ENCODE peak calls at places on chromosome 21, in six cellular contexts. One of them, this sample, is unnamed.

GRCh38 chr21:29148535-29148934 is 18.1 kb downstream of the MAP3K7CL start:
- DNase-seq in foreskin fibroblast: peak
- DNase-seq in osteocyte: no peak
- DNase-seq in Peyer's patch: no peak
- DNase-seq in endothelial cell: no peak
- DNase-seq in GM10248: no peak
- DNase-seq in this sample: no peak

GRCh38 chr21:32257952-32258785 is 20.7 kb downstream of the MIS18A start:
- DNase-seq in foreskin fibroblast: peak
- DNase-seq in osteocyte: peak
- DNase-seq in Peyer's patch: no peak
- DNase-seq in endothelial cell: peak
- DNase-seq in GM10248: peak
- DNase-seq in this sample: peak

GRCh38 chr21:45538381-45539045 is 3.7 kb downstream of the SLC19A1 start:
- DNase-seq in foreskin fibroblast: no peak
- DNase-seq in osteocyte: no peak
- DNase-seq in Peyer's patch: no peak
- DNase-seq in endothelial cell: no peak
- DNase-seq in GM10248: no peak
- DNase-seq in this sample: no peak

GRCh38 chr21:45891388-45892155 is 90.0 kb upstream of the COL6A1 start:
- DNase-seq in foreskin fibroblast: no peak
- DNase-seq in osteocyte: no peak
- DNase-seq in Peyer's patch: no peak
- DNase-seq in endothelial cell: no peak
- DNase-seq in GM10248: no peak
- DNase-seq in this sample: no peak

GRCh38 chr21:45555557-45556301 is 13.5 kb upstream of the SLC19A1 start:
- DNase-seq in foreskin fibroblast: peak
- DNase-seq in osteocyte: no peak
- DNase-seq in Peyer's patch: peak
- DNase-seq in endothelial cell: peak
- DNase-seq in GM10248: peak
- DNase-seq in this sample: peak

GRCh38 chr21:46048926-46049889 is 48.7 kb upstream of the COL6A2 start:
- DNase-seq in foreskin fibroblast: peak
- DNase-seq in osteocyte: peak
- DNase-seq in Peyer's patch: peak
- DNase-seq in endothelial cell: no peak
- DNase-seq in GM10248: no peak
- DNase-seq in this sample: no peak

GRCh38 chr21:39313042-39313456 is 383 bp downstream of the BRWD1 start:
- DNase-seq in foreskin fibroblast: no peak
- DNase-seq in osteocyte: peak
- DNase-seq in Peyer's patch: peak
- DNase-seq in endothelial cell: peak
- DNase-seq in GM10248: no peak
- DNase-seq in this sample: peak

GRCh38 chr21:25901580-25901979 is 166.8 kb downstream of the GABPA start:
- DNase-seq in foreskin fibroblast: peak
- DNase-seq in osteocyte: no peak
- DNase-seq in Peyer's patch: no peak
- DNase-seq in endothelial cell: no peak
- DNase-seq in GM10248: no peak
- DNase-seq in this sample: no peak

GRCh38 chr21:18251065-18251464 is 6.4 kb downstream of the CHODL start:
- DNase-seq in foreskin fibroblast: no peak
- DNase-seq in osteocyte: no peak
- DNase-seq in Peyer's patch: no peak
- DNase-seq in endothelial cell: no peak
- DNase-seq in GM10248: no peak
- DNase-seq in this sample: no peak

GRCh38 chr21:29660047-29660720 is 279.6 kb downstream of the GRIK1 start:
- DNase-seq in foreskin fibroblast: no peak
- DNase-seq in osteocyte: no peak
- DNase-seq in Peyer's patch: no peak
- DNase-seq in endothelial cell: no peak
- DNase-seq in GM10248: no peak
- DNase-seq in this sample: no peak

GRCh38 chr21:25999935-26000582 is 170.5 kb downstream of the APP start:
- DNase-seq in foreskin fibroblast: no peak
- DNase-seq in osteocyte: no peak
- DNase-seq in Peyer's patch: peak
- DNase-seq in endothelial cell: no peak
- DNase-seq in GM10248: no peak
- DNase-seq in this sample: no peak

GRCh38 chr21:32256873-32257620 is 21.8 kb downstream of the MIS18A start:
- DNase-seq in foreskin fibroblast: peak
- DNase-seq in osteocyte: peak
- DNase-seq in Peyer's patch: no peak
- DNase-seq in endothelial cell: no peak
- DNase-seq in GM10248: no peak
- DNase-seq in this sample: no peak

GRCh38 chr21:29342394-29342957 is 43.8 kb downstream of the BACH1 start:
- DNase-seq in foreskin fibroblast: peak
- DNase-seq in osteocyte: no peak
- DNase-seq in Peyer's patch: no peak
- DNase-seq in endothelial cell: no peak
- DNase-seq in GM10248: peak
- DNase-seq in this sample: peak

GRCh38 chr21:28771790-28772501 is 220.7 kb downstream of the LTN1 start:
- DNase-seq in foreskin fibroblast: peak
- DNase-seq in osteocyte: no peak
- DNase-seq in Peyer's patch: no peak
- DNase-seq in endothelial cell: no peak
- DNase-seq in GM10248: no peak
- DNase-seq in this sample: no peak

GRCh38 chr21:19553930-19554615 is 1150.5 kb upstream of the TMPRSS15 start:
- DNase-seq in foreskin fibroblast: no peak
- DNase-seq in osteocyte: no peak
- DNase-seq in Peyer's patch: no peak
- DNase-seq in endothelial cell: no peak
- DNase-seq in GM10248: no peak
- DNase-seq in this sample: no peak

GRCh38 chr21:29296452-29296851 is 2.3 kb upstream of the BACH1 start:
- DNase-seq in foreskin fibroblast: no peak
- DNase-seq in osteocyte: no peak
- DNase-seq in Peyer's patch: no peak
- DNase-seq in endothelial cell: no peak
- DNase-seq in GM10248: no peak
- DNase-seq in this sample: no peak

GRCh38 chr21:17451364-17451869 is 61.4 kb upstream of the CXADR start:
- DNase-seq in foreskin fibroblast: peak
- DNase-seq in osteocyte: no peak
- DNase-seq in Peyer's patch: no peak
- DNase-seq in endothelial cell: no peak
- DNase-seq in GM10248: no peak
- DNase-seq in this sample: no peak

GRCh38 chr21:19049567-19049966 is 646.0 kb upstream of the TMPRSS15 start:
- DNase-seq in foreskin fibroblast: no peak
- DNase-seq in osteocyte: no peak
- DNase-seq in Peyer's patch: no peak
- DNase-seq in endothelial cell: no peak
- DNase-seq in GM10248: no peak
- DNase-seq in this sample: no peak

GRCh38 chr21:38984982-38985422 is 179.3 kb downstream of the ETS2 start:
- DNase-seq in foreskin fibroblast: peak
- DNase-seq in osteocyte: no peak
- DNase-seq in Peyer's patch: no peak
- DNase-seq in endothelial cell: no peak
- DNase-seq in GM10248: no peak
- DNase-seq in this sample: no peak

GRCh38 chr21:41120997-41121396 is 47.0 kb upstream of the BACE2 start:
- DNase-seq in foreskin fibroblast: no peak
- DNase-seq in osteocyte: no peak
- DNase-seq in Peyer's patch: no peak
- DNase-seq in endothelial cell: no peak
- DNase-seq in GM10248: no peak
- DNase-seq in this sample: no peak

GRCh38 chr21:35563885-35564451 is 496.4 kb downstream of the SETD4 start:
- DNase-seq in foreskin fibroblast: peak
- DNase-seq in osteocyte: peak
- DNase-seq in Peyer's patch: no peak
- DNase-seq in endothelial cell: no peak
- DNase-seq in GM10248: no peak
- DNase-seq in this sample: no peak

DNA sequence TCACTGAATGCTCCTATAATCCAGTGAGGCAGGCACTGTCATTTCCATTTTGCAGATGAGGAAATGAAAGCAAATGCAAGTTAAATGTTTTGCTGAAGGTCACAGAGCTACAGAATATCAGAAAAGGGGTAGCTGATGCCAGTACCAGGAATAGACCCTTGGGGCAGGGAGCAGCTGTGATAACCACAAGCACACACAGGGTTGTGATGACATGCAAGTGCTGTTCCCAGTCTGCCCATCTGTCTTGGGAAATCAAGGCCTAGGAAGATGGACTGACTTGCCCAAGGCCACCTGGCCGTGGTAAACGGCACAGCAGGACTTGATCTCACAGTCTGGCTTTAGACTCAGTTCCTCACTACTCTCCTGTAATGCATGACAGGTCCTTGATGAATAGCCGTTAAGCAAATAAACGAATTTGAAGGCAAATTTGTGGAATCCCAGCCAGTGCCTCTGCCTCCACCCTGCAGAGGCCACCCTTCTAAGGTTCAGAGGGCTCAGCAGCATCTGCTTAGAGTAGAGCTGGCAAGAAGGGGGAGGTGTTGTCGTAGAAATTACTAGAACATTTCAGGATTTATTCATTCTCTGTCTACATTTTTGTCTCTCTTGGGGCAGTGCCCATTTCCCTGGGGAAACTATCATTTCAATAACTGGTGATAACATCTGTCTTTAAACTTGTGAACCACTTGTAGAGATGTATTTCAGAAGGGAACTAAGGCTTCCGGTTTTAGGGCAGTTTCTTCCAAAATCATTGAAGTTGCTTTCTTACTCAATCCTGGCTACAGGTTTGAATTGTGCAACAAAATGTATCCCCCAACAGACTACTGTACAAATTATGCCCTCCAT is 53.2 kb upstream of the MRPS6 start:
- DNase-seq in foreskin fibroblast: no peak
- DNase-seq in osteocyte: no peak
- DNase-seq in Peyer's patch: peak
- DNase-seq in endothelial cell: no peak
- DNase-seq in GM10248: peak
- DNase-seq in this sample: peak
- TF ChIP-seq CTCF in foreskin fibroblast: no peak
- TF ChIP-seq CTCF in osteocyte: peak
- TF ChIP-seq CTCF in Peyer's patch: no peak
- TF ChIP-seq CTCF in endothelial cell: no peak
- TF ChIP-seq CTCF in GM10248: peak
- TF ChIP-seq CTCF in this sample: no peak

DNA sequence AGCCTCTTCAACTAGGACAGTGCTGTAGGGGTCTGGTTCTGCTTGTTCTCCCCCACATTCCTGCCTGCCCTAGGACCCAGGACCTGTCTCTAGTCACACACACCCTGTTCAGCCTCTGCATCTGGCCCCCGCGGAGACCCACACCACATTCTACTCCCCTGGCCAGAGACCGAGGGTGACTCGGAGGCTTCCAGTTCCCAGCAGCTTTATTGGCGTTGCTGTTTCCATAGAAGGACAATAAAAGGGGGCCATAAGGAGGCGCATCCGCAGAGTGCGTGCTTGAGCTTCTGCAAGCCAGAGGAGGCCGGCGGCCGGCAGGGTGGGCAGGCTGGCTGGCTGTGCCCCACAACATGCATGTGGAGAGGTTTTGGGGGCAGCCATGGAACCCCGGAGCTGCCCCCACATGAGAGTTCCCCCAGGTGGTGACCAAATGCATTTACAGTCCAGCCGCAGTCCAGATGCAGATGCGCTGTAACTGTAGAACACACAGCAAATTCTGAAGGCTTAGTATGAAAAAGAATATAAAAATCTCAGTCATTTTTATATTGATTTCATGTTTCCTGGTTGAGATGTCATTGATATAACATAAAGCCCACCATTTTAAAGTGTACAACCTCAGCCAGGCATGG is 52.4 kb downstream of the PDE9A start:
- DNase-seq in foreskin fibroblast: no peak
- DNase-seq in osteocyte: no peak
- DNase-seq in Peyer's patch: no peak
- DNase-seq in endothelial cell: no peak
- DNase-seq in GM10248: no peak
- DNase-seq in this sample: peak
- TF ChIP-seq CTCF in foreskin fibroblast: no peak
- TF ChIP-seq CTCF in osteocyte: no peak
- TF ChIP-seq CTCF in Peyer's patch: no peak
- TF ChIP-seq CTCF in endothelial cell: no peak
- TF ChIP-seq CTCF in GM10248: no peak
- TF ChIP-seq CTCF in this sample: no peak

DNA sequence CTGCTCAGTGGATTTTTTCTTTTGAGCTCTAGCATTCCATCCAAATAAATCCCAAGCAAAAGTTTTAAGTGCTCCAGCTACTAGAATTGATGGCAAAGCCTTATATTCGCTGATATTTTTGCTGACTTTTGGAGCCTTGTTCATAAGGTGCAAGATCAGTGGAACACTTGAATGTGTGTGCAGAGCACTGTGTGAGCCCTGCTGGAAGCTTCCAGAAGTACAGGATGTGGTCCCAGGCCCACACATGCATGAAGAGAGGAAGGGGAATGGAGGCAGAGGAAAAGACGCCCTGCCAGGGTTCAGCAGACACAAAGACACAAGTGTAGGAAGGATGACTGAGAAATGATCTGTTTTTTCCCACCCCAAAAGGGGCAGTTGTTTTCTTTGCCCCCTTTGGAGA is 169.4 kb downstream of the KCNJ6 start:
- DNase-seq in foreskin fibroblast: no peak
- DNase-seq in osteocyte: no peak
- DNase-seq in Peyer's patch: no peak
- DNase-seq in endothelial cell: no peak
- DNase-seq in GM10248: no peak
- DNase-seq in this sample: no peak
- TF ChIP-seq CTCF in foreskin fibroblast: no peak
- TF ChIP-seq CTCF in osteocyte: peak
- TF ChIP-seq CTCF in Peyer's patch: no peak
- TF ChIP-seq CTCF in endothelial cell: no peak
- TF ChIP-seq CTCF in GM10248: no peak
- TF ChIP-seq CTCF in this sample: no peak

GRCh38 chr21:44524412-44525371 is 15.3 kb downstream of the KRTAP10-1 start:
- DNase-seq in foreskin fibroblast: no peak
- DNase-seq in osteocyte: no peak
- DNase-seq in Peyer's patch: no peak
- DNase-seq in endothelial cell: no peak
- DNase-seq in GM10248: no peak
- DNase-seq in this sample: no peak

GRCh38 chr21:44523567-44524181 is 16.3 kb downstream of the KRTAP10-1 start:
- DNase-seq in foreskin fibroblast: no peak
- DNase-seq in osteocyte: no peak
- DNase-seq in Peyer's patch: no peak
- DNase-seq in endothelial cell: no peak
- DNase-seq in GM10248: no peak
- DNase-seq in this sample: no peak

GRCh38 chr21:44526096-44526997 is 13.6 kb downstream of the KRTAP10-1 start:
- DNase-seq in foreskin fibroblast: no peak
- DNase-seq in osteocyte: no peak
- DNase-seq in Peyer's patch: no peak
- DNase-seq in endothelial cell: no peak
- DNase-seq in GM10248: no peak
- DNase-seq in this sample: no peak

GRCh38 chr21:44527156-44527982 is 12.6 kb downstream of the KRTAP10-1 start:
- DNase-seq in foreskin fibroblast: no peak
- DNase-seq in osteocyte: no peak
- DNase-seq in Peyer's patch: no peak
- DNase-seq in endothelial cell: no peak
- DNase-seq in GM10248: no peak
- DNase-seq in this sample: no peak

GRCh38 chr21:44525431-44526095 is 14.4 kb downstream of the KRTAP10-1 start:
- DNase-seq in foreskin fibroblast: no peak
- DNase-seq in osteocyte: no peak
- DNase-seq in Peyer's patch: no peak
- DNase-seq in endothelial cell: no peak
- DNase-seq in GM10248: no peak
- DNase-seq in this sample: no peak
- TF ChIP-seq CTCF in foreskin fibroblast: no peak
- TF ChIP-seq CTCF in osteocyte: no peak
- TF ChIP-seq CTCF in Peyer's patch: no peak
- TF ChIP-seq CTCF in endothelial cell: no peak
- TF ChIP-seq CTCF in GM10248: no peak
- TF ChIP-seq CTCF in this sample: no peak

This sample was measured in GM13976.